ENCODE peak calls at places on chromosomes 3 and 15, in seven cellular contexts. One of them, this sample, is unnamed.

GRCh38 chr3:11291808-11292207 is 19.6 kb downstream of the ATG7 start:
- DNase-seq in OCI-LY7: no peak
- DNase-seq in GM23248: no peak
- DNase-seq in hepatocyte: no peak
- DNase-seq in neural progenitor cell: no peak
- DNase-seq in MM.1S: no peak
- DNase-seq in PC-3: no peak
- DNase-seq in this sample: no peak

GRCh38 chr3:58973796-58974195 is 76.0 kb downstream of the CFAP20DC start:
- DNase-seq in OCI-LY7: no peak
- DNase-seq in GM23248: no peak
- DNase-seq in hepatocyte: no peak
- DNase-seq in neural progenitor cell: no peak
- DNase-seq in MM.1S: no peak
- DNase-seq in PC-3: no peak
- DNase-seq in this sample: no peak

GRCh38 chr3:127632035-127632434 is 3.0 kb downstream of the PODXL2 start:
- DNase-seq in OCI-LY7: no peak
- DNase-seq in GM23248: no peak
- DNase-seq in hepatocyte: no peak
- DNase-seq in neural progenitor cell: no peak
- DNase-seq in MM.1S: no peak
- DNase-seq in PC-3: no peak
- DNase-seq in this sample: no peak

GRCh38 chr15:31974855-31975421 is 55.4 kb upstream of the CHRNA7 start:
- DNase-seq in OCI-LY7: peak
- DNase-seq in GM23248: peak
- DNase-seq in hepatocyte: peak
- DNase-seq in neural progenitor cell: peak
- DNase-seq in MM.1S: peak
- DNase-seq in PC-3: peak
- DNase-seq in this sample: peak

GRCh38 chr15:68806220-68807105 is 14.2 kb downstream of the ANP32A start:
- DNase-seq in OCI-LY7: no peak
- DNase-seq in GM23248: no peak
- DNase-seq in hepatocyte: no peak
- DNase-seq in neural progenitor cell: no peak
- DNase-seq in MM.1S: no peak
- DNase-seq in PC-3: no peak
- DNase-seq in this sample: no peak

GRCh38 chr3:138188013-138188352 is 882 bp downstream of the ARMC8 start:
- DNase-seq in OCI-LY7: peak
- DNase-seq in GM23248: peak
- DNase-seq in hepatocyte: no peak
- DNase-seq in neural progenitor cell: no peak
- DNase-seq in MM.1S: no peak
- DNase-seq in PC-3: peak
- DNase-seq in this sample: no peak

GRCh38 chr15:67762610-67763368 is 62.5 kb upstream of the SKOR1 start:
- DNase-seq in OCI-LY7: peak
- DNase-seq in GM23248: peak
- DNase-seq in hepatocyte: no peak
- DNase-seq in neural progenitor cell: no peak
- DNase-seq in MM.1S: no peak
- DNase-seq in PC-3: no peak
- DNase-seq in this sample: no peak

GRCh38 chr15:90836296-90836871 is 32.0 kb upstream of the FURIN start:
- DNase-seq in OCI-LY7: no peak
- DNase-seq in GM23248: peak
- DNase-seq in hepatocyte: peak
- DNase-seq in neural progenitor cell: no peak
- DNase-seq in MM.1S: no peak
- DNase-seq in PC-3: peak
- DNase-seq in this sample: no peak

GRCh38 chr15:72231847-72232461 is 964 bp upstream of the PKM start:
- DNase-seq in OCI-LY7: peak
- DNase-seq in GM23248: peak
- DNase-seq in hepatocyte: peak
- DNase-seq in neural progenitor cell: peak
- DNase-seq in MM.1S: peak
- DNase-seq in PC-3: peak
- DNase-seq in this sample: peak

GRCh38 chr15:81480645-81481053 is 106.6 kb upstream of the TMC3 start:
- DNase-seq in OCI-LY7: peak
- DNase-seq in GM23248: peak
- DNase-seq in hepatocyte: peak
- DNase-seq in neural progenitor cell: peak
- DNase-seq in MM.1S: peak
- DNase-seq in PC-3: peak
- DNase-seq in this sample: peak

GRCh38 chr15:33089878-33090757 is 104.4 kb downstream of the FMN1 start:
- DNase-seq in OCI-LY7: no peak
- DNase-seq in GM23248: peak
- DNase-seq in hepatocyte: peak
- DNase-seq in neural progenitor cell: no peak
- DNase-seq in MM.1S: peak
- DNase-seq in PC-3: peak
- DNase-seq in this sample: no peak

GRCh38 chr15:89150762-89151305 is 62.6 kb downstream of the ABHD2 start:
- DNase-seq in OCI-LY7: no peak
- DNase-seq in GM23248: no peak
- DNase-seq in hepatocyte: no peak
- DNase-seq in neural progenitor cell: no peak
- DNase-seq in MM.1S: no peak
- DNase-seq in PC-3: no peak
- DNase-seq in this sample: no peak

GRCh38 chr3:66593978-66594377 is 93.2 kb upstream of the LRIG1 start:
- DNase-seq in OCI-LY7: no peak
- DNase-seq in GM23248: peak
- DNase-seq in hepatocyte: peak
- DNase-seq in neural progenitor cell: no peak
- DNase-seq in MM.1S: no peak
- DNase-seq in PC-3: peak
- DNase-seq in this sample: no peak

GRCh38 chr3:147120029-147120428 is 286.3 kb downstream of the ZIC4 start:
- DNase-seq in OCI-LY7: no peak
- DNase-seq in GM23248: peak
- DNase-seq in hepatocyte: peak
- DNase-seq in neural progenitor cell: no peak
- DNase-seq in MM.1S: peak
- DNase-seq in PC-3: peak
- DNase-seq in this sample: peak

GRCh38 chr15:95450413-95450812 is 880.1 kb upstream of the NR2F2 start:
- DNase-seq in OCI-LY7: no peak
- DNase-seq in GM23248: no peak
- DNase-seq in hepatocyte: no peak
- DNase-seq in neural progenitor cell: no peak
- DNase-seq in MM.1S: no peak
- DNase-seq in PC-3: no peak
- DNase-seq in this sample: no peak

GRCh38 chr3:10373686-10374261 is 52.9 kb upstream of the SEC13 start:
- DNase-seq in OCI-LY7: no peak
- DNase-seq in GM23248: peak
- DNase-seq in hepatocyte: no peak
- DNase-seq in neural progenitor cell: no peak
- DNase-seq in MM.1S: no peak
- DNase-seq in PC-3: peak
- DNase-seq in this sample: no peak

GRCh38 chr15:68204776-68205557 is at the start of gene CALML4:
- DNase-seq in OCI-LY7: no peak
- DNase-seq in GM23248: peak
- DNase-seq in hepatocyte: peak
- DNase-seq in neural progenitor cell: no peak
- DNase-seq in MM.1S: no peak
- DNase-seq in PC-3: peak
- DNase-seq in this sample: peak

GRCh38 chr3:141231923-141232861 is 567 bp downstream of the PXYLP1 start:
- DNase-seq in OCI-LY7: no peak
- DNase-seq in GM23248: peak
- DNase-seq in hepatocyte: peak
- DNase-seq in neural progenitor cell: peak
- DNase-seq in MM.1S: peak
- DNase-seq in PC-3: peak
- DNase-seq in this sample: peak

GRCh38 chr3:144282313-144282712 is 310.7 kb downstream of the DIPK2A start:
- DNase-seq in OCI-LY7: no peak
- DNase-seq in GM23248: no peak
- DNase-seq in hepatocyte: no peak
- DNase-seq in neural progenitor cell: peak
- DNase-seq in MM.1S: no peak
- DNase-seq in PC-3: no peak
- DNase-seq in this sample: no peak

GRCh38 chr3:13193320-13194284 is 120.4 kb upstream of the IQSEC1 start:
- DNase-seq in OCI-LY7: no peak
- DNase-seq in GM23248: no peak
- DNase-seq in hepatocyte: no peak
- DNase-seq in neural progenitor cell: peak
- DNase-seq in MM.1S: no peak
- DNase-seq in PC-3: peak
- DNase-seq in this sample: no peak

GRCh38 chr15:45589296-45589695 is 2.1 kb downstream of the BLOC1S6 start:
- DNase-seq in OCI-LY7: no peak
- DNase-seq in GM23248: no peak
- DNase-seq in hepatocyte: no peak
- DNase-seq in neural progenitor cell: no peak
- DNase-seq in MM.1S: no peak
- DNase-seq in PC-3: no peak
- DNase-seq in this sample: no peak

GRCh38 chr3:145427355-145427754 is 733.6 kb downstream of the PLOD2 start:
- DNase-seq in OCI-LY7: no peak
- DNase-seq in GM23248: no peak
- DNase-seq in hepatocyte: no peak
- DNase-seq in neural progenitor cell: no peak
- DNase-seq in MM.1S: no peak
- DNase-seq in PC-3: no peak
- DNase-seq in this sample: no peak

GRCh38 chr3:11635671-11636371 is 7.9 kb downstream of the VGLL4 start:
- DNase-seq in OCI-LY7: no peak
- DNase-seq in GM23248: peak
- DNase-seq in hepatocyte: no peak
- DNase-seq in neural progenitor cell: no peak
- DNase-seq in MM.1S: no peak
- DNase-seq in PC-3: no peak
- DNase-seq in this sample: no peak

GRCh38 chr15:75727851-75728715 is 15.4 kb upstream of the CSPG4 start:
- DNase-seq in OCI-LY7: peak
- DNase-seq in GM23248: peak
- DNase-seq in hepatocyte: peak
- DNase-seq in neural progenitor cell: peak
- DNase-seq in MM.1S: peak
- DNase-seq in PC-3: peak
- DNase-seq in this sample: peak

GRCh38 chr3:61483997-61484396 is 77.4 kb upstream of the PTPRG start:
- DNase-seq in OCI-LY7: no peak
- DNase-seq in GM23248: no peak
- DNase-seq in hepatocyte: no peak
- DNase-seq in neural progenitor cell: no peak
- DNase-seq in MM.1S: no peak
- DNase-seq in PC-3: no peak
- DNase-seq in this sample: no peak

GRCh38 chr3:155131104-155131503 is 51.0 kb downstream of the MME start:
- DNase-seq in OCI-LY7: no peak
- DNase-seq in GM23248: peak
- DNase-seq in hepatocyte: peak
- DNase-seq in neural progenitor cell: no peak
- DNase-seq in MM.1S: no peak
- DNase-seq in PC-3: no peak
- DNase-seq in this sample: no peak

GRCh38 chr3:45210308-45211038 is 15.6 kb downstream of the TMEM158 start:
- DNase-seq in OCI-LY7: peak
- DNase-seq in GM23248: peak
- DNase-seq in hepatocyte: peak
- DNase-seq in neural progenitor cell: peak
- DNase-seq in MM.1S: peak
- DNase-seq in PC-3: peak
- DNase-seq in this sample: peak

GRCh38 chr3:16112910-16113504 is 61.5 kb upstream of the GALNT15 start:
- DNase-seq in OCI-LY7: no peak
- DNase-seq in GM23248: peak
- DNase-seq in hepatocyte: no peak
- DNase-seq in neural progenitor cell: no peak
- DNase-seq in MM.1S: no peak
- DNase-seq in PC-3: peak
- DNase-seq in this sample: no peak

GRCh38 chr3:16258177-16258576 is 6.6 kb downstream of the DPH3 start:
- DNase-seq in OCI-LY7: no peak
- DNase-seq in GM23248: no peak
- DNase-seq in hepatocyte: no peak
- DNase-seq in neural progenitor cell: no peak
- DNase-seq in MM.1S: no peak
- DNase-seq in PC-3: no peak
- DNase-seq in this sample: no peak

GRCh38 chr3:172138792-172139507 is 99.6 kb downstream of the FNDC3B start:
- DNase-seq in OCI-LY7: no peak
- DNase-seq in GM23248: peak
- DNase-seq in hepatocyte: peak
- DNase-seq in neural progenitor cell: no peak
- DNase-seq in MM.1S: no peak
- DNase-seq in PC-3: peak
- DNase-seq in this sample: no peak
- TF ChIP-seq EZH2phosphoT487 in OCI-LY7: no peak
- TF ChIP-seq EZH2phosphoT487 in GM23248: no peak
- TF ChIP-seq EZH2phosphoT487 in hepatocyte: no peak
- TF ChIP-seq EZH2phosphoT487 in neural progenitor cell: no peak
- TF ChIP-seq EZH2phosphoT487 in MM.1S: no peak
- TF ChIP-seq EZH2phosphoT487 in PC-3: no peak
- TF ChIP-seq EZH2phosphoT487 in this sample: no peak

DNA sequence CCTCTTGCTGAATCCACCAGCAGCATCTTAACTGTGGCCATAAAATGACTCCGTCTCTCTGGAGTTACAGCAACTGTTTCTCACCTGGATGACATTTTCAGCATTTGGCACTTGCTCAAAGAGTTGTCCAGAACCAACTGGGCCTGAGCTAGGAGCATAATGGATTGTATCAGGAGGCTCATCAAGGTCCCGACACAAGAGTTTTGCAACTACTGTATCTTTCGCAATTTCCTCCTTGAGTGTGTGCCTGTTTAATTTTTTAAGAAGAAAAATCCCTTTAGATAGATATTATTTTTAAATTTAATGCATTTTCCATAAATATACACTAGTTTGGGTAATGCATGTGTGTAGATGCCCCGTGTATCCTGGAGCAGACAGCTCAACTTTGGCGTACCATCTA is 44.3 kb upstream of the C3orf49 start:
- DNase-seq in OCI-LY7: no peak
- DNase-seq in GM23248: peak
- DNase-seq in hepatocyte: no peak
- DNase-seq in neural progenitor cell: no peak
- DNase-seq in MM.1S: no peak
- DNase-seq in PC-3: no peak
- DNase-seq in this sample: no peak
- TF ChIP-seq EZH2phosphoT487 in OCI-LY7: no peak
- TF ChIP-seq EZH2phosphoT487 in GM23248: no peak
- TF ChIP-seq EZH2phosphoT487 in hepatocyte: no peak
- TF ChIP-seq EZH2phosphoT487 in neural progenitor cell: no peak
- TF ChIP-seq EZH2phosphoT487 in MM.1S: no peak
- TF ChIP-seq EZH2phosphoT487 in PC-3: no peak
- TF ChIP-seq EZH2phosphoT487 in this sample: no peak

GRCh38 chr3:150589759-150590158 is 13.4 kb upstream of the SELENOT start:
- DNase-seq in OCI-LY7: no peak
- DNase-seq in GM23248: peak
- DNase-seq in hepatocyte: no peak
- DNase-seq in neural progenitor cell: no peak
- DNase-seq in MM.1S: no peak
- DNase-seq in PC-3: no peak
- DNase-seq in this sample: no peak
- TF ChIP-seq EZH2phosphoT487 in OCI-LY7: no peak
- TF ChIP-seq EZH2phosphoT487 in GM23248: no peak
- TF ChIP-seq EZH2phosphoT487 in hepatocyte: no peak
- TF ChIP-seq EZH2phosphoT487 in neural progenitor cell: no peak
- TF ChIP-seq EZH2phosphoT487 in MM.1S: no peak
- TF ChIP-seq EZH2phosphoT487 in PC-3: no peak
- TF ChIP-seq EZH2phosphoT487 in this sample: no peak

GRCh38 chr15:101083336-101084045 is 164.3 kb downstream of the LRRK1 start:
- DNase-seq in OCI-LY7: no peak
- DNase-seq in GM23248: no peak
- DNase-seq in hepatocyte: no peak
- DNase-seq in neural progenitor cell: no peak
- DNase-seq in MM.1S: no peak
- DNase-seq in PC-3: no peak
- DNase-seq in this sample: no peak
- TF ChIP-seq EZH2phosphoT487 in OCI-LY7: no peak
- TF ChIP-seq EZH2phosphoT487 in GM23248: no peak
- TF ChIP-seq EZH2phosphoT487 in hepatocyte: no peak
- TF ChIP-seq EZH2phosphoT487 in neural progenitor cell: no peak
- TF ChIP-seq EZH2phosphoT487 in MM.1S: no peak
- TF ChIP-seq EZH2phosphoT487 in PC-3: no peak
- TF ChIP-seq EZH2phosphoT487 in this sample: no peak